ENCODE peak calls at places on chromosomes 4 and X, in five cellular contexts. X, M, W, Z and A are unnamed samples.
A peak's percentile ranks its signal among the peaks of the same experiment; 100 is the strongest.

GRCh38 chrX:115330498-115331138 is 41.1 kb downstream of the LUZP4 start:
- DNase-seq in M (peak; percentile 75), Z (peak; percentile 44), W (no peak), X (peak; percentile 39), A (no peak)

GRCh38 chr4:818106-818921 is 7.6 kb downstream of the CPLX1 start:
- DNase-seq in M (no peak), W (no peak), Z (no peak), X (no peak), A (no peak)

GRCh38 chr4:186078977-186079697 is 10.2 kb downstream of the TLR3 start:
- DNase-seq in M (no peak), W (no peak), Z (no peak), X (no peak), A (no peak)

GRCh38 chr4:56757270-56757746 is 64.2 kb downstream of the SPINK2 start:
- DNase-seq in M (no peak), Z (no peak), X (no peak), W (no peak), A (no peak)

GRCh38 chrX:10598540-10598939 is 21.8 kb downstream of the MID1 start:
- DNase-seq in W (no peak), Z (no peak), M (no peak), X (no peak), A (no peak)

GRCh38 chr4:5890063-5890727 is 2.7 kb downstream of the CRMP1 start:
- DNase-seq in M (peak; percentile 11), X (no peak), W (no peak), Z (no peak), A (no peak)

GRCh38 chrX:41556958-41557357 is 109.8 kb downstream of the NYX start:
- DNase-seq in Z (no peak), W (no peak), X (no peak), M (no peak), A (no peak)

GRCh38 chrX:154483325-154483724 is 3.1 kb downstream of the UBL4A start:
- DNase-seq in M (no peak), X (no peak), W (no peak), Z (no peak), A (no peak)

GRCh38 chrX:103329991-103330390 is at the start of gene TCEAL7:
- DNase-seq in X (peak; percentile 65), Z (no peak), W (no peak), M (no peak), A (peak; percentile 20)

GRCh38 chr4:2432991-2433530 is 14.3 kb downstream of the CFAP99 start:
- DNase-seq in W (no peak), Z (no peak), M (no peak), X (no peak), A (no peak)

GRCh38 chrX:68827848-68828562 is 816 bp upstream of the EFNB1 start:
- DNase-seq in Z (peak; percentile 59), W (peak; percentile 86), M (peak; percentile 79), X (peak; percentile 88), A (peak; percentile 79)

GRCh38 chrX:68936186-68936585 is 107.4 kb downstream of the EFNB1 start:
- DNase-seq in W (peak; percentile 17), M (no peak), X (no peak), Z (no peak), A (no peak)

GRCh38 chr4:178752954-178753525 is 1310.8 kb upstream of the AGA start:
- DNase-seq in W (no peak), X (no peak), Z (no peak), M (no peak), A (no peak)

GRCh38 chr4:160580581-160580980 is 1477.7 kb downstream of the RAPGEF2 start:
- DNase-seq in X (no peak), Z (no peak), M (no peak), W (no peak), A (no peak)

DNA sequence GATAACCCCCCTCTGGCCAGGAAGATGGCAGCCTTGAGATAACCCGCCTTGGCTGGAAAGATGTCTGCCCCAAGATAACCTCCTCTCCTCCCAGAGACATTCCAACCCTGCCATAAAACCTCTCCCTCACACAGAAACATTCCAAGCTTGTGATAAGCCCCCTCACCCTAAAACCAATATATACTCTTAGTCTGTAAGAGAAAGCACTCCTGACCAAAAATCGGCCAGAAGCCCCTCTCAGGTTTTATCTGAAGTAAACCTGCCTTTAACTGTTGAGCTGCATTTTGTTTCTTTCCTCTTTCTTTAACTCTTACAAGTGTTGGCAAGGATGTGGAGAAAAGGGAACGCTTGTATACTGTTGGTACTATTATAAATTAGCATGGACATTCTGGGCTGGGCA is 8.5 kb downstream of the ERCC6L start:
- DNase-seq in M (no peak), Z (no peak), W (no peak), X (no peak), A (no peak)
- H3K4me1 ChIP-seq in M (no peaks in the 10 kb centered on the region), Z (no peaks in the 10 kb centered on the region), W (no peaks in the 10 kb centered on the region), X (no peaks in the 10 kb centered on the region), A (no peaks in the 10 kb centered on the region)

GRCh38 chr4:8451440-8452182 is 11.0 kb downstream of the TRMT44 start:
- DNase-seq in X (no peak), W (peak; percentile 65), Z (no peak), M (no peak), A (no peak)
- TF ChIP-seq POLR2A in X (no peak), W (no peak), Z (no peak), M (no peak), A (no peak)

GRCh38 chr4:76697129-76697803 is 200.7 kb downstream of the SOWAHB start:
- DNase-seq in Z (no peak), W (no peak), M (no peak), X (no peak), A (no peak)

GRCh38 chr4:76698141-76698540 is 199.8 kb downstream of the SOWAHB start:
- DNase-seq in Z (no peak), X (no peak), W (no peak), M (no peak), A (no peak)

GRCh38 chr4:76702440-76703122 is 195.4 kb downstream of the SOWAHB start:
- DNase-seq in X (no peak), W (no peak), Z (no peak), M (no peak), A (no peak)

GRCh38 chr4:76703123-76703490 is 194.8 kb downstream of the SOWAHB start:
- DNase-seq in W (no peak), X (no peak), M (peak; percentile 80), Z (peak; percentile 28), A (no peak)

GRCh38 chr4:76699911-76700310 is 198.0 kb downstream of the SOWAHB start:
- DNase-seq in Z (no peak), X (no peak), M (no peak), W (no peak), A (no peak)
- H3K27ac ChIP-seq in Z (no peak overlapping the region), X (no peak overlapping the region), M (peak overlapping the region; percentile 28), W (peak overlapping the region; percentile 4), A (no peak overlapping the region)

GRCh38 chr4:128819082-128819742 is 9.7 kb downstream of the JADE1 start:
- DNase-seq in W (no peak), M (no peak), Z (no peak), X (no peak), A (no peak)

GRCh38 chr4:128821151-128821550 is 11.7 kb downstream of the JADE1 start:
- DNase-seq in W (no peak), Z (no peak), X (no peak), M (no peak), A (no peak)

GRCh38 chr4:128820631-128821119 is 11.2 kb downstream of the JADE1 start:
- DNase-seq in Z (no peak), W (no peak), M (no peak), X (no peak), A (no peak)

GRCh38 chr4:128823025-128823661 is 13.6 kb downstream of the JADE1 start:
- DNase-seq in X (no peak), M (peak; percentile 28), Z (peak; percentile 21), W (no peak), A (no peak)

DNA sequence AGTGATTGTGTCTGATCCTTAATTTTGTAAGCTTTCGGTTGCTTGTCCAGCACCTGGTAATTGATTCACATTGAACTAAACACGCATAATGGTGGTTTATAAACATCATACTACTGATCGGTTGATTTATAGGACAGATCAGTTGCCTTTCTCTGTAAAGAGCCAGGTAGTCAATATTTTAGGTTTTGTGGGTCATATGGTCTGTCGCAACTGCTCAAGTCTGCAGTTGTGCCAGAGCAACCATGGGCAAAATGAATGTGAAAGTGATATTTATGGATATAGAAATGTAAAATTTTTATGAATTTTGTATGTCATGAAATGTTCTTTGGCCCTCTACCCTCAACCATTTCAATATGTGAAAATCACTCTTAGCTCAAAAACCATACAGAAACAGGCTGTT is 8.9 kb downstream of the JADE1 start:
- DNase-seq in Z (no peak), M (no peak), X (no peak), W (no peak), A (no peak)
- H3K4me1 ChIP-seq in Z (peaks cover 30% of the 10 kb centered on the region), M (peaks cover 91% of the 10 kb centered on the region), X (peaks cover 4% of the 10 kb centered on the region), W (peaks cover 36% of the 10 kb centered on the region), A (no peaks in the 10 kb centered on the region)

GRCh38 chrX:24153175-24153795 is 3.8 kb downstream of the ZFX start:
- DNase-seq in M (peak; percentile 48), W (no peak), X (no peak), Z (no peak), A (no peak)
- TF ChIP-seq POLR2A in M (no peak), W (no peak), X (no peak), Z (no peak), A (no peak)

GRCh38 chrX:19870710-19871490 is 16.5 kb downstream of the SH3KBP1 start:
- DNase-seq in W (no peak), X (no peak), Z (no peak), M (no peak), A (no peak)

GRCh38 chrX:19875051-19875432 is 12.4 kb downstream of the SH3KBP1 start:
- DNase-seq in Z (peak; percentile 57), X (no peak), M (no peak), W (no peak), A (peak; percentile 4)

GRCh38 chrX:19877431-19877830 is 10.0 kb downstream of the SH3KBP1 start:
- DNase-seq in Z (no peak), X (no peak), M (no peak), W (no peak), A (no peak)

GRCh38 chrX:19876962-19877361 is 10.4 kb downstream of the SH3KBP1 start:
- DNase-seq in Z (no peak), M (no peak), W (no peak), X (no peak), A (no peak)

GRCh38 chrX:19874391-19875050 is 12.9 kb downstream of the SH3KBP1 start:
- DNase-seq in X (no peak), Z (no peak), M (no peak), W (no peak), A (no peak)
- H3K27ac ChIP-seq in X (no peak overlapping the region), Z (no peak overlapping the region), M (no peak overlapping the region), W (no peak overlapping the region), A (no peak overlapping the region)

GRCh38 chrX:22063284-22063683 is 31.2 kb downstream of the PHEX start:
- DNase-seq in X (no peak), M (no peak), W (no peak), Z (no peak), A (no peak)
- H3K4me1 ChIP-seq in X (no peaks in the 10 kb centered on the region), M (no peaks in the 10 kb centered on the region), W (no peaks in the 10 kb centered on the region), Z (peaks cover 10% of the 10 kb centered on the region), A (no peaks in the 10 kb centered on the region)

DNA sequence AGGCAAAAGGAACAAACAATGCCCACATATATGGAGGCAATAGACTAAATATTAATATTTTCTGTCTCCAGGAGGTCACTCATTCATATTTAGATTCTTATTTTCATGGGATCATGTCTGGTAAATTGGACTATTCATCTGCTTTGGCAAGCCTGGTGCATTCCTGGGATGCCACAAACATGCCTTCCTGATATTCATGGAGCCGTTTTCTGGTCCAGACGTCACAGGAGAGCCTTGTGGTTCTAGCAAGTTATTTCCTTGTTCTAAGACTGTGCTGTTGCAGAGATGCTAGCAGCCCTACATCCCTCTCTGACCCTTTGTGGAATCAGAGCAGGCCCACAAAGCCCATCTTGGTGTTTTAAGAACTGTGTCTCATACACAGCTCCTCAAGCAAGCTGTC is 16.1 kb upstream of the EXOSC9 start:
- DNase-seq in M (peak; percentile 73), W (no peak), X (no peak), Z (no peak), A (peak; percentile 5)
- TF ChIP-seq POLR2A in M (no peak), W (no peak), X (no peak), Z (no peak), A (peak; percentile 9)